ENCODE peak calls at places on chromosomes 4 and X, in five cellular contexts. One of them, this sample, is unnamed.

GRCh38 chrX:122579521-122579920 is 604.6 kb upstream of the GRIA3 start:
- DNase-seq in activated naive CD4-positive, alpha-beta T cell treated with Interleukin-2 at 50 U/mL for 16 hours: no peak
- DNase-seq in spleen: no peak
- DNase-seq in aorta: no peak
- DNase-seq in ELR: peak
- DNase-seq in this sample: no peak

GRCh38 chr4:174707277-174707676 is 121.8 kb downstream of the GLRA3 start:
- DNase-seq in ELR: peak
- DNase-seq in spleen: no peak
- DNase-seq in activated naive CD4-positive, alpha-beta T cell treated with Interleukin-2 at 50 U/mL for 16 hours: peak
- DNase-seq in aorta: no peak
- DNase-seq in this sample: no peak

GRCh38 chr4:41455215-41455614 is 82.7 kb upstream of the LIMCH1 start:
- DNase-seq in ELR: no peak
- DNase-seq in spleen: no peak
- DNase-seq in aorta: no peak
- DNase-seq in activated naive CD4-positive, alpha-beta T cell treated with Interleukin-2 at 50 U/mL for 16 hours: no peak
- DNase-seq in this sample: no peak

GRCh38 chrX:39437670-39438441 is 636.6 kb downstream of the MID1IP1 start:
- DNase-seq in aorta: no peak
- DNase-seq in ELR: no peak
- DNase-seq in spleen: no peak
- DNase-seq in activated naive CD4-positive, alpha-beta T cell treated with Interleukin-2 at 50 U/mL for 16 hours: no peak
- DNase-seq in this sample: no peak

GRCh38 chrX:63350551-63350950 is 581 bp downstream of the SPIN4 start:
- DNase-seq in ELR: peak
- DNase-seq in spleen: peak
- DNase-seq in aorta: peak
- DNase-seq in activated naive CD4-positive, alpha-beta T cell treated with Interleukin-2 at 50 U/mL for 16 hours: peak
- DNase-seq in this sample: peak

GRCh38 chr4:1369091-1369450 is 22.1 kb downstream of the UVSSA start:
- DNase-seq in ELR: no peak
- DNase-seq in spleen: peak
- DNase-seq in activated naive CD4-positive, alpha-beta T cell treated with Interleukin-2 at 50 U/mL for 16 hours: no peak
- DNase-seq in aorta: no peak
- DNase-seq in this sample: no peak

GRCh38 chr4:73434311-73434710 is 1.7 kb upstream of the AFP start:
- DNase-seq in aorta: no peak
- DNase-seq in ELR: peak
- DNase-seq in activated naive CD4-positive, alpha-beta T cell treated with Interleukin-2 at 50 U/mL for 16 hours: no peak
- DNase-seq in spleen: no peak
- DNase-seq in this sample: no peak

GRCh38 chr4:137614491-137614890 is 82.2 kb upstream of the PCDH18 start:
- DNase-seq in ELR: no peak
- DNase-seq in aorta: no peak
- DNase-seq in spleen: no peak
- DNase-seq in activated naive CD4-positive, alpha-beta T cell treated with Interleukin-2 at 50 U/mL for 16 hours: no peak
- DNase-seq in this sample: no peak